ENCODE peak calls at places on chromosomes 3 and 15, in seven cellular contexts. N is COR-L47; Z is K562; B is NCI-H1092; C is CD4-positive, CD25-positive, alpha-beta regulatory T cell; F is activated CD8-positive, alpha-beta memory T cell treated with anti-CD3 and anti-CD28 coated beads, Interleukin-2, amount 10 ng/mL, durations not matched to agents 7 days and 5 days; T is adrenal gland. Y is an unnamed sample.

GRCh38 chr15:66580643-66581042 is 14.8 kb upstream of the LCTL start:
- DNase-seq in N (no peak), Z (no peak), B (no peak), C (no peak), F (no peak), T (no peak), Y (no peak)

GRCh38 chr3:55615694-55616310 is 128.7 kb upstream of the WNT5A start:
- DNase-seq in N (no peak), Z (no peak), B (no peak), C (no peak), F (no peak), T (peak), Y (peak)

GRCh38 chr15:81480645-81481053 is 106.6 kb upstream of the TMC3 start:
- DNase-seq in N (peak), Z (peak), B (peak), C (no peak), F (no peak), T (no peak), Y (peak)

GRCh38 chr3:54999159-54999558 is 71.3 kb upstream of the LRTM1 start:
- DNase-seq in N (no peak), Z (peak), B (no peak), C (no peak), F (no peak), T (no peak), Y (peak)

GRCh38 chr3:55449527-55449926 is 37.6 kb downstream of the WNT5A start:
- DNase-seq in N (no peak), Z (no peak), B (no peak), C (no peak), F (no peak), T (no peak), Y (no peak)

GRCh38 chr3:177905895-177906511 is 630.2 kb upstream of the KCNMB2 start:
- DNase-seq in N (no peak), Z (no peak), B (no peak), C (no peak), F (no peak), T (peak), Y (no peak)

GRCh38 chr3:142929109-142929508 is 34.4 kb downstream of the PAQR9 start:
- DNase-seq in N (peak), Z (peak), B (no peak), C (peak), F (peak), T (peak), Y (peak)

GRCh38 chr15:63221346-63221745 is 31.9 kb downstream of the RAB8B start:
- DNase-seq in N (no peak), Z (no peak), B (no peak), C (no peak), F (no peak), T (peak), Y (no peak)

GRCh38 chr3:9151240-9151639 is 98.2 kb downstream of the SRGAP3 start:
- DNase-seq in N (no peak), Z (no peak), B (no peak), C (no peak), F (no peak), T (no peak), Y (no peak)

GRCh38 chr3:115624029-115624645 is 827 bp downstream of the GAP43 start:
- DNase-seq in N (no peak), Z (no peak), B (no peak), C (no peak), F (no peak), T (no peak), Y (no peak)

GRCh38 chr15:75123395-75123794 is 78.3 kb upstream of the C15orf39 start:
- DNase-seq in N (no peak), Z (no peak), B (no peak), C (no peak), F (no peak), T (no peak), Y (no peak)

GRCh38 chr3:120767106-120767505 is 24.6 kb downstream of the GTF2E1 start:
- DNase-seq in N (no peak), Z (no peak), B (no peak), C (no peak), F (no peak), T (no peak), Y (no peak)

GRCh38 chr3:30553641-30554316 is 52.6 kb upstream of the TGFBR2 start:
- DNase-seq in N (no peak), Z (no peak), B (no peak), C (no peak), F (no peak), T (no peak), Y (no peak)

GRCh38 chr3:195888981-195889842 is 19.1 kb downstream of the TNK2 start:
- DNase-seq in N (no peak), Z (no peak), B (no peak), C (no peak), F (no peak), T (no peak), Y (no peak)

GRCh38 chr3:130395916-130396315 is 50.4 kb downstream of the COL6A5 start:
- DNase-seq in N (no peak), Z (no peak), B (no peak), C (no peak), F (no peak), T (peak), Y (no peak)

GRCh38 chr3:56593455-56594158 is 36.6 kb downstream of the CCDC66 start:
- DNase-seq in N (no peak), Z (no peak), B (no peak), C (peak), F (peak), T (no peak), Y (no peak)

GRCh38 chr3:35633332-35634124 is 5.8 kb upstream of the ARPP21 start:
- DNase-seq in N (no peak), Z (no peak), B (no peak), C (no peak), F (no peak), T (no peak), Y (no peak)

GRCh38 chr3:107753494-107753893 is 230.7 kb downstream of the BBX start:
- DNase-seq in N (peak), Z (no peak), B (peak), C (no peak), F (peak), T (peak), Y (peak)

GRCh38 chr15:80866936-80867335 is 87.8 kb downstream of the CEMIP start:
- DNase-seq in N (no peak), Z (no peak), B (no peak), C (no peak), F (no peak), T (no peak), Y (no peak)

GRCh38 chr3:113602836-113603235 is 70.5 kb downstream of the SIDT1 start:
- DNase-seq in N (no peak), Z (no peak), B (no peak), C (no peak), F (no peak), T (no peak), Y (no peak)

GRCh38 chr3:139654637-139655365 is 23.0 kb downstream of the NMNAT3 start:
- DNase-seq in N (peak), Z (no peak), B (peak), C (no peak), F (no peak), T (no peak), Y (no peak)

GRCh38 chr15:37872661-37873060 is 61.8 kb upstream of the TMCO5A start:
- DNase-seq in N (no peak), Z (no peak), B (peak), C (no peak), F (no peak), T (no peak), Y (no peak)

GRCh38 chr3:194856296-194856695 is 170.6 kb downstream of the FAM43A start:
- DNase-seq in N (no peak), Z (no peak), B (no peak), C (no peak), F (no peak), T (no peak), Y (no peak)

GRCh38 chr3:10870296-10870695 is 54.3 kb downstream of the SLC6A11 start:
- DNase-seq in N (no peak), Z (no peak), B (no peak), C (no peak), F (no peak), T (no peak), Y (no peak)

GRCh38 chr3:37859908-37860199 is 1.8 kb upstream of the CTDSPL start:
- DNase-seq in N (no peak), Z (no peak), B (no peak), C (no peak), F (no peak), T (no peak), Y (no peak)

GRCh38 chr3:190566043-190566933 is 52.4 kb downstream of the IL1RAP start:
- DNase-seq in N (no peak), Z (no peak), B (no peak), C (no peak), F (peak), T (peak), Y (no peak)

GRCh38 chr15:75720787-75721461 is 8.3 kb upstream of the CSPG4 start:
- DNase-seq in N (peak), Z (peak), B (peak), C (no peak), F (no peak), T (no peak), Y (peak)

GRCh38 chr3:14623569-14624051 is 28.0 kb upstream of the CCDC174 start:
- DNase-seq in N (no peak), Z (no peak), B (no peak), C (no peak), F (no peak), T (no peak), Y (no peak)

Y was measured in HEK293T.